ENCODE peak calls at places on chromosomes 2 and 18, in eight cellular contexts. P is NCI-H774, T is glomerular endothelial cell, G is posterior vena cava, B is occipital lobe, I is GM04504, N is MCF 10A, Z is pons. Y is an unnamed sample.

GRCh38 chr2:158493458-158493857 is 36.7 kb downstream of the PKP4 start:
- DNase-seq in Z (no peak), T (no peak), B (no peak), I (no peak), N (no peak), P (no peak), G (no peak), Y (no peak)

GRCh38 chr18:22031581-22031980 is 137.8 kb upstream of the GATA6 start:
- DNase-seq in N (peak), T (no peak), B (no peak), P (no peak), I (no peak), G (no peak), Z (no peak), Y (no peak)

GRCh38 chr2:233385489-233386044 is 31.3 kb downstream of the DGKD start:
- DNase-seq in Z (no peak), I (no peak), P (no peak), G (no peak), T (no peak), B (no peak), N (no peak), Y (peak)

GRCh38 chr2:205754924-205755321 is 72.6 kb downstream of the NRP2 start:
- DNase-seq in N (peak), B (no peak), T (no peak), P (no peak), G (no peak), I (no peak), Z (no peak), Y (no peak)

GRCh38 chr18:10936211-10937053 is 212.9 kb downstream of the PIEZO2 start:
- DNase-seq in T (no peak), N (peak), Z (no peak), B (no peak), I (no peak), P (no peak), G (no peak), Y (no peak)

GRCh38 chr2:102724553-102724952 is 37.3 kb upstream of the TMEM182 start:
- DNase-seq in P (no peak), Z (no peak), T (no peak), B (no peak), I (no peak), N (no peak), G (no peak), Y (no peak)

GRCh38 chr2:201203916-201204654 is 21.1 kb downstream of the CASP10 start:
- DNase-seq in B (no peak), N (no peak), P (no peak), Z (no peak), T (no peak), G (no peak), I (peak), Y (no peak)

GRCh38 chr18:50610349-50610748 is 50.5 kb downstream of the MAPK4 start:
- DNase-seq in T (no peak), B (no peak), I (no peak), P (no peak), Z (no peak), N (no peak), G (no peak), Y (no peak)

GRCh38 chr18:41197967-41198366 is 757.1 kb upstream of the PIK3C3 start:
- DNase-seq in T (no peak), N (no peak), I (no peak), G (no peak), P (no peak), Z (no peak), B (no peak), Y (no peak)

GRCh38 chr2:104481341-104481740 is 372.6 kb upstream of the POU3F3 start:
- DNase-seq in I (no peak), N (no peak), B (no peak), Z (no peak), P (no peak), G (no peak), T (no peak), Y (no peak)

GRCh38 chr2:28475088-28475580 is 20.7 kb upstream of the PLB1 start:
- DNase-seq in T (no peak), P (no peak), I (no peak), B (no peak), N (no peak), G (no peak), Z (no peak), Y (no peak)

GRCh38 chr2:177482195-177482594 is 89.6 kb downstream of the AGPS start:
- DNase-seq in G (no peak), I (no peak), B (no peak), T (no peak), P (no peak), Z (no peak), N (no peak), Y (no peak)

GRCh38 chr18:63832470-63832869 is 55.0 kb upstream of the SERPINB2 start:
- DNase-seq in G (no peak), Z (no peak), P (no peak), I (peak), B (no peak), T (no peak), N (no peak), Y (no peak)

GRCh38 chr2:11703700-11704099 is 33.7 kb upstream of the NTSR2 start:
- DNase-seq in P (no peak), G (no peak), T (no peak), B (no peak), N (no peak), Z (no peak), I (no peak), Y (no peak)

GRCh38 chr2:121171625-121172119 is 113.3 kb downstream of the TFCP2L1 start:
- DNase-seq in P (no peak), B (no peak), G (no peak), N (no peak), Z (no peak), I (no peak), T (no peak), Y (no peak)

GRCh38 chr2:129905664-129906081 is 73.8 kb upstream of the RAB6C start:
- DNase-seq in Z (no peak), I (no peak), P (no peak), T (no peak), B (no peak), G (no peak), N (no peak), Y (no peak)

GRCh38 chr18:70822167-70822566 is 533.3 kb downstream of the SOCS6 start:
- DNase-seq in I (no peak), Z (no peak), T (no peak), B (no peak), G (no peak), N (no peak), P (no peak), Y (no peak)

GRCh38 chr2:96773922-96774321 is 13.2 kb downstream of the CNNM4 start:
- DNase-seq in B (no peak), G (no peak), Z (no peak), I (no peak), P (peak), T (no peak), N (no peak), Y (peak)

GRCh38 chr2:133504566-133505505 is 63.4 kb downstream of the NCKAP5 start:
- DNase-seq in G (no peak), N (peak), Z (peak), B (no peak), P (no peak), I (no peak), T (no peak), Y (no peak)

GRCh38 chr2:78845786-78846185 is 179.7 kb upstream of the REG3G start:
- DNase-seq in N (no peak), B (no peak), G (no peak), I (no peak), P (no peak), T (no peak), Z (no peak), Y (no peak)

GRCh38 chr2:240564571-240565266 is 3.6 kb upstream of the RNPEPL1 start:
- DNase-seq in B (no peak), N (no peak), Z (no peak), G (peak), I (no peak), T (no peak), P (no peak), Y (no peak)

GRCh38 chr18:73461780-73462059 is 593.9 kb upstream of the NETO1 start:
- DNase-seq in G (no peak), N (no peak), T (peak), I (no peak), P (no peak), B (no peak), Z (no peak), Y (no peak)

GRCh38 chr2:3631851-3632659 is 25.9 kb upstream of the ALLC start:
- DNase-seq in T (no peak), B (no peak), G (peak), N (no peak), I (no peak), P (no peak), Z (no peak), Y (no peak)

GRCh38 chr2:73080321-73081131 is 9.0 kb upstream of the SFXN5 start:
- DNase-seq in B (no peak), Z (no peak), G (no peak), P (no peak), T (no peak), N (no peak), I (no peak), Y (no peak)

GRCh38 chr2:47043142-47043890 is 111.8 kb downstream of the STPG4 start:
- DNase-seq in N (peak), T (peak), I (peak), G (no peak), B (no peak), P (no peak), Z (peak), Y (no peak)

GRCh38 chr2:185859506-185859905 is 120.9 kb downstream of the FSIP2 start:
- DNase-seq in B (no peak), N (peak), P (no peak), T (no peak), G (no peak), I (no peak), Z (no peak), Y (no peak)